ENCODE peak calls at places on chromosomes 6 and 20, in nine cellular contexts. Q, M, W, T, O, R, Z, B and Y are unnamed samples.
A peak's percentile ranks its signal among the peaks of the same experiment; 100 is the strongest.

GRCh38 chr6:46062312-46062711 is 46.7 kb upstream of the CLIC5 start:
- DNase-seq in O (no peak), W (peak; percentile 77), Z (no peak), B (no peak), M (no peak), R (no peak), T (peak; percentile 35), Q (no peak), Y (no peak)

GRCh38 chr6:159977242-159978214 is 8.6 kb downstream of the IGF2R start:
- DNase-seq in Q (no peak), W (no peak), R (no peak), Z (peak; percentile 87), T (peak; percentile 79), B (peak; percentile 85), O (peak; percentile 67), M (no peak), Y (no peak)

GRCh38 chr20:63594043-63594561 is 20.1 kb upstream of the HELZ2 start:
- DNase-seq in W (no peak), Z (peak; percentile 65), O (no peak), B (no peak), R (no peak), T (peak; percentile 85), M (no peak), Q (no peak), Y (no peak)

GRCh38 chr6:75098709-75099108 is 107.1 kb downstream of the COL12A1 start:
- DNase-seq in Z (peak; percentile 96), T (peak; percentile 98), W (peak; percentile 49), B (peak; percentile 86), R (no peak), O (peak; percentile 28), Q (no peak), M (peak; percentile 35), Y (no peak)

GRCh38 chr20:57964011-57964862 is 254.4 kb upstream of the PMEPA1 start:
- DNase-seq in Q (no peak), O (peak; percentile 28), Z (no peak), T (no peak), W (no peak), M (no peak), R (no peak), B (no peak), Y (no peak)

GRCh38 chr6:157768304-157768703 is 54.7 kb upstream of the SNX9 start:
- DNase-seq in Z (no peak), O (no peak), Q (no peak), W (no peak), M (no peak), R (no peak), B (no peak), T (no peak), Y (no peak)

GRCh38 chr6:159800141-159800865 is at the start of gene PNLDC1:
- DNase-seq in R (no peak), M (no peak), T (no peak), Q (no peak), W (no peak), B (no peak), O (no peak), Z (no peak), Y (no peak)

GRCh38 chr6:32940656-32941411 is at the start of gene HLA-DMB:
- DNase-seq in B (no peak), Q (no peak), R (peak; percentile 89), Z (peak; percentile 77), M (peak; percentile 87), T (peak; percentile 72), W (peak; percentile 81), O (no peak), Y (peak; percentile 31)

GRCh38 chr20:59822291-59823029 is 111.0 kb downstream of the SYCP2 start:
- DNase-seq in Z (no peak), T (no peak), B (no peak), Q (peak; percentile 39), M (no peak), R (no peak), O (no peak), W (no peak), Y (no peak)

GRCh38 chr6:129207832-129208231 is 324.9 kb downstream of the LAMA2 start:
- DNase-seq in O (no peak), Q (no peak), B (no peak), T (no peak), R (no peak), M (no peak), W (no peak), Z (no peak), Y (no peak)

GRCh38 chr6:156731436-156731835 is 45.7 kb upstream of the ARID1B start:
- DNase-seq in O (no peak), T (peak; percentile 70), M (no peak), B (no peak), Z (peak; percentile 31), W (peak; percentile 4), R (no peak), Q (no peak), Y (no peak)

GRCh38 chr6:163945813-163946212 is 531.3 kb downstream of the QKI start:
- DNase-seq in Q (peak; percentile 24), O (no peak), R (no peak), M (no peak), W (peak; percentile 23), T (no peak), Z (no peak), B (no peak), Y (no peak)

GRCh38 chr6:135037541-135037940 is 17.1 kb downstream of the HBS1L start:
- DNase-seq in Q (no peak), B (no peak), O (no peak), M (no peak), W (no peak), Z (no peak), T (no peak), R (no peak), Y (no peak)
- TF ChIP-seq CTCF in Q (no peak), B (no peak), O (no peak), M (no peak), W (no peak), Z (no peak), T (no peak), R (no peak), Y (no peak)

DNA sequence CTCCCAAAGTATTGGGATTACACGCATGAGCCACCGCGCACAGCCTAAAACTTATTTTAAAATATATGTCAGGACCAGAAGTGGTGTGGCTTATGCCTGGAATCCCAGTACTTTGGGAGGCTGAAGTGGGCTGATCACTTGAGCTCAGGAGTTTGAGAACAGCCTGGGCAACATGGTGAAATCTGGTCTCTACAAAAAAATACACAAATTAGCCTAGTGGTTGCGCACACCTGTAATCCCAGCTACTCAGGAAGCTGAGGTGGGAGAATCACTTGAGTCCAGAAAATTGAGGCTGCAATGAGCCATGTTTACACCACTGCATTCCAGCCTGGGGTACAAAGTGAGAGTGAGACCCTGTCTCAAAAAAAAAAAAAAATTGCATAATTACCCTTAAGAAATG is 13.7 kb downstream of the PXT1 start:
- DNase-seq in T (no peak), M (no peak), Z (no peak), R (no peak), O (no peak), W (no peak), B (no peak), Q (no peak), Y (no peak)
- TF ChIP-seq CTCF in T (peak; percentile 22), M (no peak), Z (peak; percentile 26), R (no peak), O (no peak), W (no peak), B (no peak), Q (peak; percentile 36), Y (no peak)

GRCh38 chr6:18596529-18596835 is 209.3 kb downstream of the RNF144B start:
- DNase-seq in Q (no peak), W (no peak), O (no peak), R (no peak), B (no peak), T (no peak), M (no peak), Z (no peak), Y (no peak)
- TF ChIP-seq CTCF in Q (no peak), W (no peak), O (no peak), R (no peak), B (no peak), T (no peak), M (no peak), Z (no peak), Y (peak; percentile 32)

GRCh38 chr6:2739335-2739734 is 11.4 kb downstream of the MYLK4 start:
- DNase-seq in O (no peak), B (no peak), T (no peak), W (no peak), R (no peak), Z (peak; percentile 38), M (no peak), Q (no peak), Y (no peak)

GRCh38 chr6:2737885-2738284 is 12.8 kb downstream of the MYLK4 start:
- DNase-seq in W (no peak), Q (no peak), O (no peak), M (no peak), R (no peak), Z (no peak), T (no peak), B (no peak), Y (no peak)

GRCh38 chr6:2741756-2742155 is 9.0 kb downstream of the MYLK4 start:
- DNase-seq in Z (no peak), O (no peak), B (no peak), Q (no peak), R (no peak), T (peak; percentile 22), M (no peak), W (no peak), Y (no peak)

GRCh38 chr6:2740601-2741000 is 10.1 kb downstream of the MYLK4 start:
- DNase-seq in B (no peak), M (no peak), O (no peak), R (no peak), Q (no peak), W (no peak), T (no peak), Z (no peak), Y (no peak)

GRCh38 chr6:2738373-2738979 is 12.2 kb downstream of the MYLK4 start:
- DNase-seq in M (peak; percentile 31), Z (peak; percentile 79), W (peak; percentile 64), Q (no peak), R (peak; percentile 70), O (no peak), B (peak; percentile 38), T (peak; percentile 77), Y (peak; percentile 22)
- TF ChIP-seq CTCF in M (peak; percentile 65), Z (peak; percentile 85), W (peak; percentile 50), Q (peak; percentile 50), R (peak; percentile 80), O (peak; percentile 43), B (peak; percentile 38), T (peak; percentile 79), Y (peak; percentile 69)

DNA sequence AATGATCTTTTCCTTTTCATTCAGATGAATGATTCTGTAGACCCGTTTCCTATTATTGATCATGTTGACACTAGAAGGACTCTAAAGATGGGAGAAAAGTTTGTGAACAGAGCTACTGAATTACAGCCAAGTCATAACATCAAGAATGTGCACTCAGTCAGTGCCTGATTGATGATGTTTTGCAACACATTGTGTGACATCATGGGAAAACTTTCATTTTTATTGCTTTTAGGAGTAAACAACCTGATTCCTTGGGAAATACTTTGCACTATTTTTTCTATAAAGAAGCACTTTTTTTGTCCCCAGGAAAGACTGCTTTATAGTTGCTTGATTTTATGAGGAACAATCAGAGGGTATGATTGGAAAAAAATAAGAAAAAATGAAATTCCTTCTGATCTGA is 383.8 kb upstream of the JAG1 start:
- DNase-seq in R (no peak), W (no peak), B (no peak), O (no peak), Q (no peak), M (no peak), T (peak; percentile 4), Z (peak; percentile 62), Y (no peak)
- TF ChIP-seq CTCF in R (no peak), W (no peak), B (no peak), O (no peak), Q (no peak), M (no peak), T (no peak), Z (no peak), Y (no peak)